ENCODE peak calls at places on chromosomes 3 and 15, in eight cellular contexts. N is choroid plexus epithelial cell, A is fibroblast of pulmonary artery, E is AG04450, H is CD14-positive monocyte, B is IMR-90, L is GM20000, I is lower lobe of right lung. K is an unnamed sample.

GRCh38 chr15:61974759-61975158 is 85.5 kb downstream of the VPS13C start:
- DNase-seq in L (no peak), H (no peak), B (peak; percentile 50), I (no peak), N (no peak), A (no peak), E (no peak), K (no peak)

GRCh38 chr15:100671858-100672543 is 69.6 kb downstream of the ASB7 start:
- DNase-seq in N (peak; percentile 54), A (peak; percentile 58), L (peak; percentile 63), E (no peak), B (peak; percentile 53), I (no peak), H (no peak), K (peak; percentile 70)

GRCh38 chr3:51982352-51982837 is 940 bp upstream of the ACY1 start:
- DNase-seq in A (no peak), N (no peak), H (no peak), L (peak; percentile 84), E (no peak), I (no peak), B (no peak), K (peak; percentile 80)

GRCh38 chr3:151875759-151876158 is 2.3 kb downstream of the SUCNR1 start:
- DNase-seq in N (peak; percentile 42), H (peak; percentile 51), I (no peak), L (peak; percentile 4), E (no peak), A (peak; percentile 31), B (peak; percentile 46), K (no peak)

GRCh38 chr15:38226867-38227266 is 25.8 kb upstream of the SPRED1 start:
- DNase-seq in E (peak; percentile 30), A (peak; percentile 90), H (no peak), I (no peak), B (peak; percentile 94), N (peak; percentile 84), L (no peak), K (no peak)

GRCh38 chr3:31947671-31948091 is 33.4 kb downstream of the OSBPL10 start:
- DNase-seq in E (no peak), B (no peak), A (no peak), L (no peak), I (no peak), N (no peak), H (no peak), K (no peak)

GRCh38 chr15:30043211-30043655 is 39.5 kb upstream of the GOLGA8J start:
- DNase-seq in H (no peak), I (no peak), A (peak; percentile 49), B (peak; percentile 29), E (no peak), L (no peak), N (peak; percentile 68), K (no peak)

GRCh38 chr3:172787746-172788145 is 37.2 kb downstream of the ECT2 start:
- DNase-seq in N (peak; percentile 62), I (no peak), A (peak; percentile 14), L (no peak), B (peak; percentile 52), E (no peak), H (no peak), K (no peak)

GRCh38 chr3:20326537-20326936 is 140.5 kb upstream of the SGO1 start:
- DNase-seq in B (no peak), H (no peak), I (no peak), N (no peak), E (no peak), A (no peak), L (no peak), K (no peak)

GRCh38 chr15:88002721-88003120 is 253.8 kb downstream of the NTRK3 start:
- DNase-seq in H (no peak), B (no peak), I (no peak), A (no peak), L (no peak), N (no peak), E (no peak), K (no peak)

GRCh38 chr3:50567386-50568182 is at the start of gene C3orf18:
- DNase-seq in N (peak; percentile 93), B (peak; percentile 86), A (peak; percentile 89), E (peak; percentile 69), L (peak; percentile 99), H (peak; percentile 86), I (peak; percentile 96), K (peak; percentile 99)

GRCh38 chr3:150107429-150108175 is 136.9 kb upstream of the PFN2 start:
- DNase-seq in N (peak; percentile 55), B (no peak), E (no peak), H (no peak), I (no peak), A (no peak), L (no peak), K (no peak)

GRCh38 chr15:69535101-69535638 is 82.6 kb downstream of the RPLP1 start:
- DNase-seq in A (peak; percentile 31), N (peak; percentile 50), B (peak; percentile 70), L (no peak), H (no peak), E (peak; percentile 13), I (no peak), K (no peak)

GRCh38 chr15:98647026-98647773 is 1.1 kb upstream of the IGF1R start:
- DNase-seq in H (no peak), E (no peak), I (peak; percentile 81), B (peak; percentile 43), N (peak; percentile 42), A (peak; percentile 53), L (peak; percentile 89), K (peak; percentile 83)

GRCh38 chr15:92277776-92278175 is 115.9 kb upstream of the ST8SIA2 start:
- DNase-seq in I (peak; percentile 47), N (peak; percentile 0), A (no peak), H (no peak), E (no peak), B (no peak), L (no peak), K (peak; percentile 13)

GRCh38 chr3:138249636-138250035 is 62.5 kb downstream of the ARMC8 start:
- DNase-seq in I (no peak), A (no peak), H (no peak), L (no peak), B (no peak), N (no peak), E (no peak), K (no peak)

GRCh38 chr3:186515115-186515514 is 29.1 kb downstream of the CRYGS start:
- DNase-seq in E (no peak), L (no peak), B (no peak), A (no peak), N (no peak), H (no peak), I (no peak), K (no peak)

GRCh38 chr3:186516645-186517044 is 27.5 kb downstream of the CRYGS start:
- DNase-seq in E (no peak), I (no peak), L (no peak), B (no peak), N (no peak), A (no peak), H (no peak), K (no peak)

GRCh38 chr3:186512570-186513302 is 31.4 kb downstream of the CRYGS start:
- DNase-seq in B (no peak), N (no peak), A (no peak), E (no peak), L (peak; percentile 33), H (no peak), I (no peak), K (no peak)

GRCh38 chr3:186511702-186512101 is 32.5 kb downstream of the CRYGS start:
- DNase-seq in B (no peak), E (no peak), H (no peak), L (no peak), I (no peak), N (no peak), A (no peak), K (no peak)

DNA sequence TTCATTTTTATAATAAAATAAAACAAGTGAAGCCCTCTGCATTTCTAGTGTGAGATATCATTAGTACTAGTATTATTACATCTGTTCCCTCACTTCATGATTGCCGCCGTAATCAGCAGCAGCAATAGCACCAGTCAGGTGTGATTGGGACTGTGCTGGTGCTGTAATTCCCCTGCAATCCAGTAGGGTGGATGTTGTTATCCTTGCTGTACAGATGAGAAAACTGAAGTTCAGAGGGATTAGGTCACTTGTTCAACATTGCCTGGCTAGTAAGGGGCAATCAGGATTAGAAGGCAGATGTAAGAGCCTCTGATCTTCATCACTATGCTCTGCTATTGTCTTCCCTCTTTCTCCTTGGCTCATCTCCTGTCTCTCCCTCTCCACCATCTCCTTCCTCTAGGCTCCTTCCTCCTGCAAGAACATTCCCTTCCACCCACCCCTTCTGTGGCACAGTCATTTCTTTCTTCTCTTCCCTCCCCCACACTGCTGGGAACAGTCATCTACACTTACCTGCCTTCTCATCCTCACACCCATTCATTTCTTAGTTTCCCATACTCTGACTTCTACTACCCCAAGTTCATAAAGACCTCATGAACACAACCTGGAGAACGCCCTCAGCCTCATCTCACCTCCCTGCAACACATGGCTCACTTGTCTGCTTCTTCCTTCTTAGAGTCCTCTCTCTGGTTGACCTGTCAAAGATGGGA is 29.7 kb downstream of the CRYGS start:
- DNase-seq in B (no peak), A (no peak), E (no peak), N (peak; percentile 26), I (no peak), L (no peak), H (no peak), K (no peak)
- TF ChIP-seq CTCF in B (peak; percentile 17), A (peak; percentile 41), E (peak; percentile 42), N (peak; percentile 61), I (peak; percentile 35), L (no peak), H (peak; percentile 66), K (no peak)

GRCh38 chr3:125398952-125399351 is 23.8 kb upstream of the ZNF148 start:
- DNase-seq in E (no peak), H (no peak), N (no peak), I (no peak), L (peak; percentile 26), B (no peak), A (no peak), K (peak; percentile 36)
- TF ChIP-seq CTCF in E (no peak), H (no peak), N (no peak), I (no peak), L (no peak), B (no peak), A (no peak), K (no peak)

GRCh38 chr3:118636841-118637240 is 397.8 kb downstream of the IGSF11 start:
- DNase-seq in H (no peak), A (no peak), E (no peak), N (no peak), L (no peak), B (no peak), I (no peak), K (no peak)
- TF ChIP-seq CTCF in H (no peak), A (no peak), E (peak; percentile 16), N (no peak), L (no peak), B (peak; percentile 5), I (no peak), K (no peak)

DNA sequence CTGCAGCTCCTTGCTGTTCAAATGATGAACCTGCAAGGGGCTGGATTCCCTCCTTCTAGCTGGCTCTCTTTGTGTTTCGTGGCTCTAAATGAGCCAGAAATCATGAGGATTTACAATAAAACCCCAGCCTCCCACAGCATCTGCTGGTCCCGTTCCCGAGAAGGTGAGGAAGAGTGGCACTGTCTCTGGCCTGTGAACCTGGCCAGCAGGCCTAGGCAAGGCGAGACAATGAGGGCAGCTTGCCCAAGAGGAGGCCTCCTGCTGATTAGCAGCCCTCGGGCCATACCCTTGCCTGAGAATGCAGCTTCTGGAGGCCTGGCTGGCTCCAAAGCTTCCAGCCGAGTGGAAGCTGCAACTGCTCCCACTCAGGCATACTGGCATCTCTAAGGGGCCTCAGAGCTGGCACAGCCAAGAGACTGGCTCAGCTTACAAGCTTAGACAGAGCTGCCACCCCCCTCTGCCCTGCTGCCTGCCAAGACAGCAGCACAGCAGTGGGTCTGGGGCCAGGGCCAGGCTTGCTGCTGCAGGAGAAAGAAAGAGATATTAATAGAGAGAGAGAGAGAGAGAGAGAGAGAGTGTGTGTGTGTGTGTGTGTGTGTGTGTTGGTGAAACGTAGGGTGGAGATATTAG is 76.5 kb downstream of the HMG20A start:
- DNase-seq in B (no peak), L (no peak), A (peak; percentile 60), E (no peak), I (no peak), N (peak; percentile 68), H (no peak), K (no peak)
- TF ChIP-seq CTCF in B (no peak), L (no peak), A (no peak), E (no peak), I (no peak), N (no peak), H (peak; percentile 54), K (no peak)